ENCODE peak calls at places on chromosomes 1 and 21, in four cellular contexts. A is astrocyte, Q is Panc1, T is cardiac muscle cell. U is an unnamed sample.
A peak's percentile ranks its signal among the peaks of the same experiment; 100 is the strongest.

GRCh38 chr1:170351368-170351946 is 180.5 kb upstream of the GORAB start:
- DNase-seq in A (peak; percentile 43), Q (no peak), T (no peak), U (no peak)

GRCh38 chr21:27033467-27033866 is 66.6 kb upstream of the ADAMTS5 start:
- DNase-seq in A (no peak), Q (no peak), T (no peak), U (no peak)

GRCh38 chr21:45590726-45591618 is 48.7 kb upstream of the SLC19A1 start:
- DNase-seq in A (no peak), Q (no peak), T (peak; percentile 29), U (peak; percentile 12)

GRCh38 chr1:30379684-30380624 is 343.4 kb downstream of the MATN1 start:
- DNase-seq in A (peak; percentile 71), Q (peak; percentile 63), T (peak; percentile 83), U (peak; percentile 82)

GRCh38 chr1:163071381-163072255 is 2.5 kb downstream of the RGS4 start:
- DNase-seq in A (peak; percentile 84), Q (no peak), T (peak; percentile 91), U (peak; percentile 74)

GRCh38 chr1:209600541-209600940 is 17.0 kb downstream of the CAMK1G start:
- DNase-seq in A (no peak), Q (no peak), T (no peak), U (no peak)

GRCh38 chr1:89836997-89837909 is 16.4 kb downstream of the LRRC8D start:
- DNase-seq in A (peak; percentile 37), Q (no peak), T (no peak), U (no peak)

GRCh38 chr1:40625476-40626382 is 39.8 kb downstream of the RIMS3 start:
- DNase-seq in A (peak; percentile 39), Q (no peak), T (peak; percentile 30), U (peak; percentile 38)

GRCh38 chr1:97433520-97434175 is 487.2 kb downstream of the DPYD start:
- DNase-seq in A (peak; percentile 86), Q (no peak), T (peak; percentile 90), U (peak; percentile 4)

GRCh38 chr1:201649776-201650607 is 111.1 kb downstream of the NAV1 start:
- DNase-seq in A (peak; percentile 69), Q (no peak), T (peak; percentile 85), U (peak; percentile 87)

DNA sequence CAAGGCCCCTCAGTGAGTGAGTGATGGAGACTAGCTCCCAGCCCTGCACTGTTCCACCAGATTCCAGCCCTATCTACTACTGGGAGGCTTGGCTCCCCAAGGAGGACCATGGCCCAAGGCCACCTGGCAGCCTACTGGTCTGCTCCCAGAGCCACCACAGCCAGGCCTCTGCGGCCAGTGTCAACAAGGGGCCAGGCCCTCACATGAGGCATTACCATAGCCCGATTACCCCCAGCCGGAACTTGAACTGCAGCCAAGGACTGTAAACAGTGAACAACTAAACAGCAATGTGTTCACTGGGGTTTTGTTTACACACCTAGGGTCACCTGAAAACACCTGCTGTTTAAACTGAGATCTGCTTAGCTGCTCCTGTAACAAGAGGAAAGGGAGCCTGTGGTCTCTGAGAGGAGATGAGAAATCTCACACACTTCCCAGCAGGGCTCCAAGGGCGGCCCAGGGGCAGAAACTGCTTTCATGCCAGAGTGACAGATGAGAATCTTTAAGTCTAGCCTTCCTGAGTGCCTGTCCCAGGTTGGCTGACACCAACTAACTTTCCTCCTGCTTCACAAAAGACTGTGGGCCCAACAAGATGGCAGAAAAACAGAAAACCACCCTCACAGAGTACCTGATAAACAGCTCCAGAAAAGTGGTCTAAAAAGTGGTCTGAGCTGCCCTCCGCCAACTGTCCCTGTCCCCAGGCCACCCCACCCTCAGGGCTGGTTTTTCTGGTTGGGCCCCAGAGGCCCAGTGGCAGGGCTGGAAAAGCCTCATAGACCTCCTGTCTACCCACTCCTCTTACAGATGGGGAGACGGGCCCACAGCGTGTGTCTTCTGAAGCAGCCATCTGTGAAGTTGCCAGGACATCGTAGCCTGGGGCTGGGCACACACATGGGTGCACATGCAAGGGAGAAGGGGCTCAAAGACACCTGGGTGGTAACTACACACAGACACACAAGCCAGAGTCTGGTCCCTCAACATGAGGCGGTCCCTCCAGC is 28.8 kb downstream of the MEF2D start:
- DNase-seq in A (no peak), Q (no peak), T (peak; percentile 40), U (no peak)
- TF ChIP-seq CTCF in A (no peak), Q (no peak), T (no peak), U (no peak)

GRCh38 chr21:15729346-15729673 is 472 bp upstream of the USP25 start:
- DNase-seq in A (peak; percentile 21), Q (no peak), T (no peak), U (no peak)
- H3K27ac ChIP-seq in A (no peak overlapping the region), Q (peak overlapping the region; percentile 74), T (peak overlapping the region; percentile 97), U (peak overlapping the region; percentile 93)

GRCh38 chr1:68113961-68114360 is 63.5 kb upstream of the DIRAS3 start:
- DNase-seq in A (no peak), Q (no peak), T (no peak), U (no peak)

GRCh38 chr1:68115308-68115707 is 64.9 kb upstream of the DIRAS3 start:
- DNase-seq in A (no peak), Q (no peak), T (no peak), U (no peak)

GRCh38 chr1:68107771-68108170 is 57.3 kb upstream of the DIRAS3 start:
- DNase-seq in A (peak; percentile 57), Q (no peak), T (peak; percentile 54), U (no peak)

GRCh38 chr1:68112835-68113243 is 62.4 kb upstream of the DIRAS3 start:
- DNase-seq in A (peak; percentile 94), Q (no peak), T (peak; percentile 90), U (peak; percentile 72)

DNA sequence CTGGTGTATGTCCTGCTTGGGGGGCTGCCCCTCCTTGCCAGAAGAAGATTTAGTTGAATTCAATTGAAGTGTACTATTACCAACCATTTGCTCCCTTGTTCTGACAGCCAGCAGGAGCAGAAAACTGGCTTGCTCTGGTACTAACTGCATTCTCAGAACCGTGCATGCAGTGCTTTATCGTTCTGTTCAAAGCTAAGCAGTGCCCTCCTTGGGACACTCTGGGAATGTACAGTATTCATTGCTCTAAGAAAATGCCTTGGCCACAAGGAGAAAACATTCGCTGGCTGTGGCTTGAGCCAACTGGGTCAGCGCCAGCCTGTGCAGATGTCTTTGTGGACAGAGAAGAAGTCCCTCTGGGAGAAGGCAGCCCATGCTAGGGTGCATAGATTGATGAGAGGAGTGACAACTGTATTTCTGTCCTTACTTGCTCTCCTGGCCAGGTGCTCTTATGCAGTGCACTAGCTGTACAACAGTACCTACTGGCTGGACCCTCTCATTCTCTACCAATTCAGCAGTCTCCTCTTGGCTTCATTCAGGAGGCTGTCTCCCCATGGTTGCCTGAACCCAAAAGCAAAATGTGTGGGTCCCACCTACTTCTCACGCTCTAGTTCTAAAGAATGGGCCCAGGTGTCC is 61.5 kb upstream of the DIRAS3 start:
- DNase-seq in A (peak; percentile 89), Q (no peak), T (peak; percentile 94), U (peak; percentile 41)
- TF ChIP-seq CTCF in A (peak; percentile 69), Q (peak; percentile 82), T (peak; percentile 78), U (peak; percentile 41)

GRCh38 chr1:182972231-182972630 is 19.3 kb upstream of the SHCBP1L start:
- DNase-seq in A (no peak), Q (no peak), T (no peak), U (no peak)

GRCh38 chr1:182978158-182978853 is 25.3 kb upstream of the SHCBP1L start:
- DNase-seq in A (no peak), Q (no peak), T (no peak), U (no peak)

GRCh38 chr1:182972821-182973220 is 19.9 kb upstream of the SHCBP1L start:
- DNase-seq in A (peak; percentile 47), Q (no peak), T (no peak), U (no peak)

GRCh38 chr1:182974792-182975191 is 21.8 kb upstream of the SHCBP1L start:
- DNase-seq in A (no peak), Q (no peak), T (no peak), U (no peak)

GRCh38 chr1:182977480-182977879 is 24.5 kb upstream of the SHCBP1L start:
- DNase-seq in A (no peak), Q (no peak), T (no peak), U (no peak)
- H3K27ac ChIP-seq in A (no peak overlapping the region), Q (no peak overlapping the region), T (no peak overlapping the region), U (no peak overlapping the region)

U was measured in RWPE1.